ENCODE peak calls at places on chromosomes 6 and 20, in six cellular contexts. R, T, Y, W, O and K are unnamed samples.

GRCh38 chr6:125611573-125612399 is 137.6 kb upstream of the HEY2 start:
- DNase-seq in R (peak; percentile 74), T (peak; percentile 65), Y (no peak), W (no peak), O (no peak), K (no peak)

GRCh38 chr6:47235964-47236760 is 73.5 kb downstream of the TNFRSF21 start:
- DNase-seq in R (no peak), T (no peak), Y (no peak), W (no peak), O (peak; percentile 84), K (no peak)

GRCh38 chr6:112433457-112433856 is 86.3 kb downstream of the RFPL4B start:
- DNase-seq in R (no peak), T (no peak), Y (no peak), W (no peak), O (no peak), K (no peak)

GRCh38 chr20:31485450-31486339 is 10.6 kb downstream of the REM1 start:
- DNase-seq in R (no peak), T (peak; percentile 80), Y (no peak), W (no peak), O (no peak), K (no peak)

GRCh38 chr6:155248021-155249001 is 15.5 kb upstream of the CLDN20 start:
- DNase-seq in R (peak; percentile 74), T (peak; percentile 83), Y (peak; percentile 54), W (no peak), O (peak; percentile 55), K (peak; percentile 34)

GRCh38 chr20:31562241-31562640 is 42.8 kb upstream of the ID1 start:
- DNase-seq in R (no peak), T (no peak), Y (no peak), W (no peak), O (no peak), K (no peak)

GRCh38 chr6:51559059-51559458 is 528.4 kb downstream of the PKHD1 start:
- DNase-seq in R (no peak), T (peak; percentile 44), Y (no peak), W (no peak), O (no peak), K (no peak)

GRCh38 chr20:50794846-50795634 is at the start of gene BCAS4:
- DNase-seq in R (peak; percentile 95), T (peak; percentile 89), Y (peak; percentile 24), W (no peak), O (peak; percentile 88), K (peak; percentile 50)

GRCh38 chr6:129686941-129687627 is 22.9 kb downstream of the ARHGAP18 start:
- DNase-seq in R (no peak), T (no peak), Y (no peak), W (peak; percentile 74), O (no peak), K (no peak)

GRCh38 chr20:46936415-46937139 is 41.9 kb downstream of the EYA2 start:
- DNase-seq in R (no peak), T (no peak), Y (no peak), W (no peak), O (no peak), K (no peak)

GRCh38 chr6:80182291-80182690 is 75.8 kb downstream of the BCKDHB start:
- DNase-seq in R (no peak), T (no peak), Y (no peak), W (no peak), O (no peak), K (no peak)

GRCh38 chr6:152124432-152125074 is 317.1 kb downstream of the ESR1 start:
- DNase-seq in R (peak; percentile 42), T (peak; percentile 62), Y (peak; percentile 46), W (no peak), O (no peak), K (no peak)

GRCh38 chr20:63290677-63291472 is 2.1 kb upstream of the COL20A1 start:
- DNase-seq in R (peak; percentile 72), T (peak; percentile 74), Y (no peak), W (no peak), O (peak; percentile 76), K (no peak)

GRCh38 chr6:158231551-158232444 is 63.6 kb downstream of the GTF2H5 start:
- DNase-seq in R (peak; percentile 92), T (peak; percentile 83), Y (no peak), W (no peak), O (peak; percentile 85), K (peak; percentile 23)

GRCh38 chr20:39195495-39196129 is 233.5 kb downstream of the DHX35 start:
- DNase-seq in R (peak; percentile 47), T (peak; percentile 34), Y (no peak), W (no peak), O (peak; percentile 43), K (no peak)

GRCh38 chr20:7704021-7704420 is 236.2 kb downstream of the HAO1 start:
- DNase-seq in R (no peak), T (no peak), Y (no peak), W (no peak), O (no peak), K (no peak)

GRCh38 chr6:33860706-33861474 is 57.1 kb upstream of the MLN start:
- DNase-seq in R (no peak), T (no peak), Y (no peak), W (no peak), O (no peak), K (no peak)

GRCh38 chr6:159654483-159655098 is 38.5 kb downstream of the SOD2 start:
- DNase-seq in R (peak; percentile 80), T (peak; percentile 87), Y (peak; percentile 29), W (no peak), O (no peak), K (peak; percentile 31)

GRCh38 chr6:21522773-21523490 is 70.6 kb upstream of the SOX4 start:
- DNase-seq in R (peak; percentile 56), T (peak; percentile 83), Y (no peak), W (no peak), O (peak; percentile 69), K (no peak)

GRCh38 chr6:25788305-25788922 is 33.9 kb downstream of the SLC17A4 start:
- DNase-seq in R (peak; percentile 54), T (peak; percentile 84), Y (peak; percentile 14), W (no peak), O (peak; percentile 76), K (peak; percentile 12)

GRCh38 chr20:44849712-44850111 is 35.8 kb upstream of the YWHAB start:
- DNase-seq in R (peak; percentile 31), T (no peak), Y (no peak), W (peak; percentile 7), O (no peak), K (no peak)

DNA sequence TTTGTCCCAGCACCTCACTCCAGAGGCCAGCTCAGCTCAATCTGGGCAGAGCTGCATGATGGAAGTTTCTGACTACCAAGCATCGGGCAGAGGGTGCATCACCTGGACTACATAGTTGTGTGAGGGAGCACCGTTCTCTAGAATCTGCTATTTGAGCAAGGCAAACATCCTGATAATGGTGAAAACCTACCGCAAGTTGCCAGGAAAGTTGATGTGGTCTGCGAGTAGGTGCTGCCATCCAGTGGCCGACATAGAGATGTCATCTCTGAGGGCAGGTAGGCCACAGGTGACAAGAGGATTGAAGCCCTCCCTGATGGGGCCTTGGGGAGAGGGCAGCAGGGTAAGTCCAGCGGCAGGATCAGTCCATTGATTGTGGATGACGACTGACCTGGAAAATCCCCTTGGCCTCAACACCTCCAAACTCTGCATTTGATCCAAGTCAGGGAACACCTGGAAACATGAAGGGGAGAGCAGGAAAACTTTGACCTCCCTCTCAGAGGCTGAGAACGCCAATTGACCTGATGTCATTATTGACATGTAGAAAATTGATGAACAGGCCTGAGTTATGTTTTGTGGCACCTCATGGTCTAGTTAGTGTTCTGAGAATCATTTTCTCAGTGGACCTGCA is 3.9 kb upstream of the LPA start:
- DNase-seq in R (peak; percentile 52), T (peak; percentile 63), Y (no peak), W (peak; percentile 47), O (peak; percentile 16), K (no peak)
- TF ChIP-seq CTCF in R (peak; percentile 74), T (peak; percentile 82), Y (no peak), W (no peak), O (peak; percentile 54), K (no peak)

GRCh38 chr6:138815797-138816528 is 20.1 kb downstream of the ECT2L start:
- DNase-seq in R (peak; percentile 67), T (peak; percentile 76), Y (peak; percentile 45), W (no peak), O (no peak), K (peak; percentile 31)
- TF ChIP-seq CTCF in R (peak; percentile 73), T (peak; percentile 80), Y (peak; percentile 70), W (peak; percentile 82), O (peak; percentile 73), K (peak; percentile 67)

GRCh38 chr6:31690231-31691077 is 9.6 kb upstream of the LY6G5C start:
- DNase-seq in R (no peak), T (no peak), Y (no peak), W (no peak), O (no peak), K (no peak)

GRCh38 chr6:31691078-31691463 is 10.2 kb upstream of the LY6G5C start:
- DNase-seq in R (no peak), T (no peak), Y (no peak), W (no peak), O (no peak), K (no peak)

GRCh38 chr6:31691564-31692108 is 10.8 kb upstream of the LY6G5C start:
- DNase-seq in R (no peak), T (no peak), Y (no peak), W (no peak), O (no peak), K (no peak)

GRCh38 chr6:31687860-31688693 is 7.2 kb upstream of the LY6G5C start:
- DNase-seq in R (no peak), T (no peak), Y (no peak), W (no peak), O (no peak), K (no peak)

DNA sequence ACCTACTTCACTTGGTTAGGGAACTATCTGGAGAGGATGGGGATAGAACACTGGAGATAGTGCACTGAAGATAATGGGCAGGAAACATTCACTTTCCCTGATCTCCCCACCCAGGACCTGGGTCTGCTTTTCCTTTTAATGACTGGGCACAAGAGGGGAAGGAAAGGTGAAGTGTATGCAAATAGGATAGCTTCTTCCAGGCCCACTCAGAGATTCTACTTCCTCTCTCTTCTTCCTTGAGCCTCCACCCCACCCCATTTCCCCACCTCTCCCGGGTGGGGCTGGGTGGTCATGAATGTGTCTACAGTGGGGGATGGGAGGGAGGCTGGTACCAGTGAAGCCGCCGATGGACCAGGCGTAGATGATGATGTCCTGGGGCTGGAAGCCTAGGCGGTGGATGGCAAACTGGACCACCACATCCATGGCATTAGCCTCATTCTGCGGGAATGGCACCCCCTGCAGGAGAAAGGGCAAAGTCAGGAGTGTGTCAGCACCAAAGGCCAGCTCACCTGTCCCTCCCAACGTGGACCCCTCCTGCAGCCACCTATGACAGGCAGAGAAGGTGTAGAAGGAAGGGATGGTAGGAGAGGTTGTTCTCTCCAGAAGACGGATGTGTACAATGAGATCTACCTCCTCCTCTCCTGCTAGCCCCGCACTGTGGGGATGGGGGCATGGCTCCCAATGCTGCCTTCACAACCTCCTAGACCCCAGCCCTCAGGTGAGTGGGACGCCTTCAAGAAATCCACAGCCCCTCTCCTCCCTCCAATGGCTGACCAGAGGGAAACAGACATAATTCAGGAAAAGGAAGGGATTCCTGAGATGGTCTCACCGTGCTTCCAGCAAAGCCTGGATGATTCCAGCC is 8.6 kb upstream of the LY6G5C start:
- DNase-seq in R (no peak), T (peak; percentile 72), Y (no peak), W (no peak), O (peak; percentile 24), K (no peak)
- TF ChIP-seq CTCF in R (peak; percentile 50), T (peak; percentile 80), Y (peak; percentile 59), W (no peak), O (peak; percentile 51), K (peak; percentile 31)

DNA sequence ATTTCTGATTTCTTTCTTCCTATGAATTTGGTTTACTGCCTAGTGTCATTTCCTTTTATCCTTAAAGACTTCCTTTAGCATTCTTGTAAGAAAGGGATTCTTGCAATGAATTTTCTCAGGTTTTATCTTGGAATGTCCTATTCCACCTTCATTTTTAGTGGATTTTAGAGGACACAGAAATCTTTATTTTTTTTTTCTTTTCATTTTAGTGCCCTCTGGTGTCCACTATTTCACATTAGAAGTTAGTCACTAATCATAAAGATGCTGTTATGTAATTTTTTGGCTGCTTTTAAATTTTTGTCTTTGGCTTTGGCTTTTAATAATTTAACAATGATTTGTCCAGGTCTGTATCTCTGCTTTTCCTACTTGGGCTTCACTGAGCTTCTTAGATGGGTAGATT is 28.1 kb downstream of the LMBRD1 start:
- DNase-seq in R (no peak), T (no peak), Y (no peak), W (no peak), O (no peak), K (no peak)
- TF ChIP-seq CTCF in R (peak; percentile 38), T (no peak), Y (no peak), W (no peak), O (peak; percentile 24), K (peak; percentile 16)